ENCODE peak calls at places on chromosome 1, in five cellular contexts. T is astrocyte, N is PC-3, O is neuronal stem cell, H is HCT116. S is an unnamed sample.
A peak's percentile ranks its signal among the peaks of the same experiment; 100 is the strongest.

GRCh38 chr1:199018471-199019135 is 379.8 kb downstream of the PTPRC start:
- DNase-seq in T (no peak), N (no peak), O (no peak), H (no peak), S (no peak)

GRCh38 chr1:179883739-179884138 is 1.7 kb downstream of the TOR1AIP1 start:
- DNase-seq in T (peak; percentile 63), N (peak; percentile 78), O (no peak), H (no peak), S (peak; percentile 15)

GRCh38 chr1:151947140-151947539 is 37.8 kb upstream of the THEM4 start:
- DNase-seq in T (no peak), N (peak; percentile 56), O (no peak), H (no peak), S (no peak)

GRCh38 chr1:93723101-93723500 is 41.5 kb upstream of the BCAR3 start:
- DNase-seq in T (no peak), N (peak; percentile 49), O (no peak), H (no peak), S (peak; percentile 13)

GRCh38 chr1:174021611-174022079 is 512 bp downstream of the RC3H1 start:
- DNase-seq in T (peak; percentile 45), N (peak; percentile 4), O (peak; percentile 56), H (no peak), S (peak; percentile 76)

GRCh38 chr1:108609483-108610066 is 49.7 kb downstream of the EEIG2 start:
- DNase-seq in T (no peak), N (no peak), O (no peak), H (no peak), S (no peak)

GRCh38 chr1:44333373-44333772 is 21.7 kb downstream of the ERI3 start:
- DNase-seq in T (no peak), N (no peak), O (no peak), H (no peak), S (no peak)

GRCh38 chr1:156498447-156499193 is 2.0 kb downstream of the MEF2D start:
- DNase-seq in T (peak; percentile 48), N (peak; percentile 41), O (no peak), H (no peak), S (peak; percentile 61)

GRCh38 chr1:54280652-54281051 is 80.7 kb downstream of the MRPL37 start:
- DNase-seq in T (peak; percentile 93), N (no peak), O (no peak), H (no peak), S (no peak)

GRCh38 chr1:93699676-93700168 is 18.1 kb upstream of the BCAR3 start:
- DNase-seq in T (no peak), N (no peak), O (no peak), H (no peak), S (no peak)

GRCh38 chr1:234504969-234505773 is 26.2 kb upstream of the TARBP1 start:
- DNase-seq in T (no peak), N (no peak), O (no peak), H (no peak), S (no peak)

GRCh38 chr1:234507089-234507488 is 28.1 kb upstream of the TARBP1 start:
- DNase-seq in T (no peak), N (no peak), O (no peak), H (no peak), S (no peak)

GRCh38 chr1:234507626-234508387 is 28.8 kb upstream of the TARBP1 start:
- DNase-seq in T (no peak), N (no peak), O (no peak), H (no peak), S (no peak)

GRCh38 chr1:234503193-234504050 is 24.4 kb upstream of the TARBP1 start:
- DNase-seq in T (no peak), N (no peak), O (no peak), H (no peak), S (no peak)

GRCh38 chr1:234505774-234506114 is 26.8 kb upstream of the TARBP1 start:
- DNase-seq in T (peak; percentile 79), N (peak; percentile 55), O (no peak), H (no peak), S (peak; percentile 83)
- H3K9ac ChIP-seq in T (no peak overlapping the region), N (no peak overlapping the region), O (no peak overlapping the region), H (no peak overlapping the region), S (no peak overlapping the region)

DNA sequence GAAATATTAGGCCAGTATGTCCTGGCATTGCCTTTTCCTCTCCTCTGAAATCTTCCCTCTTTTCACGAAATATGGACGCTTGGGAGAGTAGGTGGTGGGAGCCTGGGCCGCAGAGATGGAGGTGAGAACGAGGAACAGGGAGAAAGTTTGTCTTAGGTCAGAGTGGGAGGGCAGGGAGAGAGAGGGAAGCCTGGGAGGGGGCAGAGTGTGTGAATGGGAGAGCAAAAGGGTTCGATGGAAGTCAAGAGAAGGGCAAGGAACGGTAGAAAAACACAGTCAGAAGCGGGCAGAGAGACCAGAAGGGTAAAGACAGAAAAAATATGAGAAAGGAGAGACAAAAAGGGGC is 1.2 kb downstream of the TRABD2B start:
- DNase-seq in T (no peak), N (no peak), O (no peak), H (no peak), S (no peak)
- H3K9ac ChIP-seq in T (no peak overlapping the region), N (no peak overlapping the region), O (no peak overlapping the region), H (no peak overlapping the region), S (peak overlapping the region; percentile 73)

DNA sequence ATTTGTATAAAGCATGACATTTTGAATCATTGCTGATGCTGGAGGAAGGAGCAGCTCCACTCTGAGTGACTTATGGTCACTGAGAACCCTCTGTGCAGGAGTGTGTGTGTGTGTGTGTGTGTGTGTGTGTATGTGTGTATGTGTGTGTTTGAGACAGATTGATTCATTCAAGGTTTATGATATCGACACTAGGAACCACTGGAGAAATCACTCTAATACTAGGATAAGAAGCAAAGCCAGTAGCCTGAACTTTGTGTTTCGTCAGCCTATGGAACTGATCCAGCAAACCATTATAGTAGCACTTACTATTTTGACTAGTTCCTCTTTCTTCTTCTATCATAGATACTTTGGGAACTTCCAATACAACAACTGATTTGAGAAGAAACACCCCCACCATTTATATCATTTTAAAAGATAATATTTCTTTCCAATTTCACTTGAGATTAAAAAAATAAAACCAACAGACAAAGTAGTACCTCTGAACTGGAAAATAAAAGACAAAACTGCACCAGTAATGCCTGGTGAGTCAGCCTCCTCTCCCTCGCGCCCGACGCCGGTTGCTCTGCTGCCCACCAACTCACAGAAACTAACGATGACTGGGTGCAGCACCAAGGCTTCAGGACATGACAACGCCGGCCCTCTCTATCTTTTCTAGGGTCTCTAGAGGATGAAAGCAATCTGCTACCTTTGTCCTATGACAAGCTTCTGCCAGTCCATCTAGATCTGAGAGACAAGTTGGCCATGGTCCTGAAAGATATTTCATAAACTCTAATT is 20.9 kb downstream of the SLAMF1 start:
- DNase-seq in T (no peak), N (no peak), O (no peak), H (no peak), S (no peak)
- H3K9ac ChIP-seq in T (no peak overlapping the region), N (no peak overlapping the region), O (no peak overlapping the region), H (no peak overlapping the region), S (no peak overlapping the region)

DNA sequence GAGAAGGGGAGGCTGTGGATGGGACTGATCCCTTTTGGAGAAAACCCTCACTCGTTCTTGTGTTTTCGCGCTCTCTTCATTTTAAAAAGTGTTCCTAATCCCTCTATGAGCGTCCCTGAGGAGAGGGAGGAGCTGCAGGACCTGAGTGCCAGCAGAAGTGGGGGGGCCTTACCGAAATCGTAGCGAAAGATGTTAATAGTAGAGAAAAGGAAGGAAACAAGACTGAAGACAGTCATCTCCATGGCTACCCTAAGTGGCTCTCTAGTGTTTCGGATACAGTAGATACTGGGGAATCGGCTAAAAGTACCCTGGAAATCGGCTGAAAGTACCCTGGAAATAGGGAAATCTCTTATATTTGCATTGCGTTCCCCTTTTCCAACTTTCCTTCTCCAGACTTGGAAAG is 338 bp upstream of the DSTYK start:
- DNase-seq in T (no peak), N (no peak), O (no peak), H (no peak), S (no peak)
- H3K9ac ChIP-seq in T (peak overlapping the region; percentile 95), N (peak overlapping the region; percentile 90), O (no peak overlapping the region), H (peak overlapping the region; percentile 93), S (peak overlapping the region; percentile 96)

GRCh38 chr1:17865912-17866311 is 110.8 kb downstream of the ACTL8 start:
- DNase-seq in T (no peak), N (no peak), O (no peak), H (no peak), S (no peak)
- H3K9ac ChIP-seq in T (peak overlapping the region; percentile 35), N (no peak overlapping the region), O (no peak overlapping the region), H (no peak overlapping the region), S (peak overlapping the region; percentile 64)

DNA sequence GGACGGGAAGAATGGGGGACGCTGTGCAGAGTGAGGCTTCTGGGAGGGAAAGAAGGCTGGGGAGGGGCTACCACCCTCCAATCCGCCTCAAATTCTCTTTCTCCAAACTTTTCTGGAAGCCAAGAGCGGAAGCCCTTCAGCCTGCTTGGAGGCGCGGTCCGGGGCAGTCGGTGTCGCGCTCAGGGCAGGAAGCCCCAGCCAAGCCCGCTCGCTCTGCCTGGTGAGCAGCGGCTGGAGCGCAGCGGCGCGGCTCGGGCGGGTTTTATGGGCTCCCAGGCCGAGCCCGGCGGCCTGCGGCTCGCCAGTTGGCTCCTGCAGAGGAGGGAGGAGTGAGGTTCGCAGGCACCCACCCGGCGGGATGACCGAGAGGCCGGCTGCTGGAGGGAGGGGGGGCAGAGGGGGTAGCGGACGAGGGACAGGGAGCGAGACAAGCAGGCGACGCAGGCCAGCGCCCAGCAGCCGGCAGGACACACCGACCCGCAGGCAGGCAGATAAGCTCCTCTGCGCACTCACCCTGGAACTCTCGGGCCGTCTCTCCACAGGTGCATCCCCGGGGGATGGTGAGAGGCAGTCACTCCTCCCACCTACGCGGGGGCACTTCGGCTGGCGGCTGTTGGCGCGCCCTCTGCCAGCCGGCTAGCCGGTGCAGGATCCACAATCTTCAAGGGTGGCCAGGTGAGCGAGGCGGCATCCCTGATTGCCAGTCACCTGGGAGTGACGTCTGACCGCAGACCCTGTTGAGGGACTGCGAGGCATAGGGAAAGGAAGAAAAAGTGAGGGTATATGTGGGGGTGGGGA is at the start of gene AVPR1B:
- DNase-seq in T (peak; percentile 19), N (peak; percentile 41), O (peak; percentile 43), H (no peak), S (peak; percentile 68)
- H3K9ac ChIP-seq in T (peak within 1 kb of the TSS; percentile 31), N (no peak within 1 kb of the TSS), O (peak within 1 kb of the TSS; percentile 64), H (no peak within 1 kb of the TSS), S (peak within 1 kb of the TSS; percentile 10)

GRCh38 chr1:21919520-21919919 is 17.6 kb downstream of the HSPG2 start:
- DNase-seq in T (peak; percentile 77), N (peak; percentile 77), O (no peak), H (no peak), S (peak; percentile 80)
- H3K9ac ChIP-seq in T (peak overlapping the region; percentile 51), N (no peak overlapping the region), O (no peak overlapping the region), H (peak overlapping the region; percentile 23), S (peak overlapping the region; percentile 85)

GRCh38 chr1:162319510-162320160 is 57.0 kb downstream of the SPATA46 start:
- DNase-seq in T (peak; percentile 81), N (peak; percentile 2), O (no peak), H (no peak), S (peak; percentile 4)

GRCh38 chr1:162315673-162316072 is 61.0 kb downstream of the SPATA46 start:
- DNase-seq in T (no peak), N (no peak), O (no peak), H (no peak), S (no peak)

GRCh38 chr1:162314226-162314625 is 62.4 kb downstream of the SPATA46 start:
- DNase-seq in T (no peak), N (no peak), O (no peak), H (no peak), S (peak; percentile 3)

GRCh38 chr1:162317659-162318058 is 59.0 kb downstream of the SPATA46 start:
- DNase-seq in T (no peak), N (no peak), O (no peak), H (no peak), S (no peak)

GRCh38 chr1:162316187-162316586 is 60.5 kb downstream of the SPATA46 start:
- DNase-seq in T (no peak), N (no peak), O (no peak), H (no peak), S (no peak)
- H3K9ac ChIP-seq in T (no peak overlapping the region), N (no peak overlapping the region), O (no peak overlapping the region), H (no peak overlapping the region), S (no peak overlapping the region)